ENCODE peak calls at places on chromosomes 5 and 9, in seven cellular contexts. One of them, this sample, is unnamed. For H3K9me3, the result is how much of the 10 kb centered on the place peaks cover.

GRCh38 chr5:82356808-82357671 is 78.9 kb upstream of the RPS23 start:
- DNase-seq in fibroblast of lung: peak
- DNase-seq in PC-3: peak
- DNase-seq in OCI-LY7: no peak
- DNase-seq in mammary epithelial cell: peak
- DNase-seq in cardiac muscle cell: no peak
- DNase-seq in GM23248: peak
- DNase-seq in this sample: peak

GRCh38 chr9:88892729-88893128 is 98.5 kb upstream of the S1PR3 start:
- DNase-seq in mammary epithelial cell: no peak
- DNase-seq in fibroblast of lung: no peak
- DNase-seq in OCI-LY7: no peak
- DNase-seq in PC-3: no peak
- DNase-seq in cardiac muscle cell: no peak
- DNase-seq in GM23248: no peak
- DNase-seq in this sample: no peak

GRCh38 chr9:136136526-136136925 is 17.9 kb upstream of the TMEM250 start:
- DNase-seq in cardiac muscle cell: no peak
- DNase-seq in fibroblast of lung: no peak
- DNase-seq in GM23248: no peak
- DNase-seq in mammary epithelial cell: no peak
- DNase-seq in PC-3: no peak
- DNase-seq in OCI-LY7: no peak
- DNase-seq in this sample: no peak

GRCh38 chr9:131905144-131905543 is 165.3 kb upstream of the RAPGEF1 start:
- DNase-seq in OCI-LY7: no peak
- DNase-seq in PC-3: no peak
- DNase-seq in GM23248: no peak
- DNase-seq in cardiac muscle cell: no peak
- DNase-seq in mammary epithelial cell: no peak
- DNase-seq in fibroblast of lung: no peak
- DNase-seq in this sample: no peak

GRCh38 chr9:128382261-128382660 is 11.1 kb downstream of the URM1 start:
- DNase-seq in mammary epithelial cell: no peak
- DNase-seq in cardiac muscle cell: no peak
- DNase-seq in fibroblast of lung: peak
- DNase-seq in OCI-LY7: no peak
- DNase-seq in PC-3: no peak
- DNase-seq in GM23248: no peak
- DNase-seq in this sample: no peak

GRCh38 chr5:88063813-88064212 is 204.8 kb downstream of the TMEM161B start:
- DNase-seq in fibroblast of lung: no peak
- DNase-seq in cardiac muscle cell: no peak
- DNase-seq in PC-3: no peak
- DNase-seq in mammary epithelial cell: no peak
- DNase-seq in GM23248: no peak
- DNase-seq in OCI-LY7: no peak
- DNase-seq in this sample: no peak

GRCh38 chr5:173595826-173596225 is 20.6 kb downstream of the BOD1 start:
- DNase-seq in mammary epithelial cell: no peak
- DNase-seq in OCI-LY7: no peak
- DNase-seq in GM23248: no peak
- DNase-seq in fibroblast of lung: no peak
- DNase-seq in cardiac muscle cell: no peak
- DNase-seq in PC-3: no peak
- DNase-seq in this sample: no peak

GRCh38 chr5:159403906-159404641 is 73.8 kb upstream of the IL12B start:
- DNase-seq in OCI-LY7: no peak
- DNase-seq in cardiac muscle cell: no peak
- DNase-seq in PC-3: no peak
- DNase-seq in GM23248: no peak
- DNase-seq in fibroblast of lung: no peak
- DNase-seq in mammary epithelial cell: no peak
- DNase-seq in this sample: no peak

GRCh38 chr9:86099695-86100364 is 472 bp upstream of the GOLM1 start:
- DNase-seq in fibroblast of lung: peak
- DNase-seq in PC-3: peak
- DNase-seq in OCI-LY7: no peak
- DNase-seq in GM23248: peak
- DNase-seq in mammary epithelial cell: peak
- DNase-seq in cardiac muscle cell: peak
- DNase-seq in this sample: no peak

GRCh38 chr9:11235061-11235460 is 622.3 kb upstream of the PTPRD start:
- DNase-seq in OCI-LY7: no peak
- DNase-seq in PC-3: no peak
- DNase-seq in fibroblast of lung: no peak
- DNase-seq in cardiac muscle cell: no peak
- DNase-seq in GM23248: no peak
- DNase-seq in mammary epithelial cell: no peak
- DNase-seq in this sample: no peak
- H3K9me3 ChIP-seq in OCI-LY7: under half
- H3K9me3 ChIP-seq in PC-3: under half
- H3K9me3 ChIP-seq in fibroblast of lung: under half
- H3K9me3 ChIP-seq in cardiac muscle cell: under half
- H3K9me3 ChIP-seq in GM23248: under half
- H3K9me3 ChIP-seq in mammary epithelial cell: under half
- H3K9me3 ChIP-seq in this sample: under half

DNA sequence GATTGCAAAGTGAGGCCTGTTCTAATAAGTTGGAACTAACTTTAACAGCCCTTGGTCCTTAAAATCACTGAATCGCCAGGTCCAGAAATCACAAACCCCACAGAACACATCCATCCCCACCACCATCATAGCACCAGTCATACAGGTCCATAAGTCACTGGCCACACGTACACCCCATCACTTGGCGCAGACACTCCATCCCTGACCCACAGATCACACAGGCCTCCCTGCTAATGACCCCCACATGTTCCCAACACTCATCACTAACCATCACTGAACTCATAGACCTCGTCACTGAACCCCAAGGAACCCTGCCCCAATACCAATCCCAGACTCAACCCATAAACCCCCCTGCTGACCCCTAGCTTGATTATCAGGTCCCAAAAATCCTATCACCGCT is 41.2 kb upstream of the ZNF300 start:
- DNase-seq in PC-3: no peak
- DNase-seq in mammary epithelial cell: no peak
- DNase-seq in OCI-LY7: no peak
- DNase-seq in fibroblast of lung: peak
- DNase-seq in GM23248: no peak
- DNase-seq in cardiac muscle cell: no peak
- DNase-seq in this sample: no peak
- H3K9me3 ChIP-seq in PC-3: half or more
- H3K9me3 ChIP-seq in mammary epithelial cell: under half
- H3K9me3 ChIP-seq in OCI-LY7: under half
- H3K9me3 ChIP-seq in fibroblast of lung: under half
- H3K9me3 ChIP-seq in GM23248: under half
- H3K9me3 ChIP-seq in cardiac muscle cell: under half
- H3K9me3 ChIP-seq in this sample: under half

GRCh38 chr5:77638763-77639451 is 394 bp upstream of the OTP start:
- DNase-seq in fibroblast of lung: no peak
- DNase-seq in cardiac muscle cell: peak
- DNase-seq in PC-3: no peak
- DNase-seq in OCI-LY7: no peak
- DNase-seq in GM23248: peak
- DNase-seq in mammary epithelial cell: no peak
- DNase-seq in this sample: no peak

GRCh38 chr5:77640577-77641396 is 2.3 kb upstream of the OTP start:
- DNase-seq in GM23248: no peak
- DNase-seq in mammary epithelial cell: no peak
- DNase-seq in fibroblast of lung: no peak
- DNase-seq in PC-3: no peak
- DNase-seq in cardiac muscle cell: no peak
- DNase-seq in OCI-LY7: no peak
- DNase-seq in this sample: no peak

GRCh38 chr5:77638204-77638762 is at the start of gene OTP:
- DNase-seq in OCI-LY7: no peak
- DNase-seq in cardiac muscle cell: no peak
- DNase-seq in PC-3: no peak
- DNase-seq in GM23248: no peak
- DNase-seq in mammary epithelial cell: no peak
- DNase-seq in fibroblast of lung: no peak
- DNase-seq in this sample: no peak

GRCh38 chr5:77641397-77641943 is 3.0 kb upstream of the OTP start:
- DNase-seq in mammary epithelial cell: no peak
- DNase-seq in OCI-LY7: no peak
- DNase-seq in cardiac muscle cell: no peak
- DNase-seq in GM23248: no peak
- DNase-seq in PC-3: no peak
- DNase-seq in fibroblast of lung: no peak
- DNase-seq in this sample: no peak

GRCh38 chr5:77639624-77640023 is 1.1 kb upstream of the OTP start:
- DNase-seq in cardiac muscle cell: no peak
- DNase-seq in fibroblast of lung: no peak
- DNase-seq in OCI-LY7: no peak
- DNase-seq in GM23248: no peak
- DNase-seq in mammary epithelial cell: no peak
- DNase-seq in PC-3: no peak
- DNase-seq in this sample: no peak
- H3K9me3 ChIP-seq in cardiac muscle cell: under half
- H3K9me3 ChIP-seq in fibroblast of lung: under half
- H3K9me3 ChIP-seq in OCI-LY7: under half
- H3K9me3 ChIP-seq in GM23248: under half
- H3K9me3 ChIP-seq in mammary epithelial cell: under half
- H3K9me3 ChIP-seq in PC-3: under half
- H3K9me3 ChIP-seq in this sample: under half

DNA sequence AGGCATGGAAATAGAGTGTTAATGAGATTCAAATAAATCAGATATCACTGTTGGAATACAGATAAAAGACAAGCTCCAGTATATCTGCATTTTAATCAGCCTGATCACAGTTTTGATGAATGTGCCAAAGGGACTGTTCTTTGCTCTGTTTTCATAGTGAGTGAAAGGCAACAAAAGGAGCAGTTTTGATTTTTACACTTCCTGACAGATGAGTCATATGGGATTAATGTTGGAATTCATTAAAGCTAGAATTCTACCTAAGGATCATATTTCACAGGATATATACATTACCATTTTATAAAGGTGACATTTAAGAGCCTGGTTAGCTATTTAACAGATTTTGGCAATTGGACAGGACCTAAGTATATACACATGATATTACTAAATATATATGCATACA is 743.3 kb upstream of the PTPRD start:
- DNase-seq in PC-3: peak
- DNase-seq in mammary epithelial cell: no peak
- DNase-seq in fibroblast of lung: no peak
- DNase-seq in OCI-LY7: no peak
- DNase-seq in cardiac muscle cell: no peak
- DNase-seq in GM23248: no peak
- DNase-seq in this sample: no peak
- H3K9me3 ChIP-seq in PC-3: under half
- H3K9me3 ChIP-seq in mammary epithelial cell: under half
- H3K9me3 ChIP-seq in fibroblast of lung: under half
- H3K9me3 ChIP-seq in OCI-LY7: under half
- H3K9me3 ChIP-seq in cardiac muscle cell: under half
- H3K9me3 ChIP-seq in GM23248: under half
- H3K9me3 ChIP-seq in this sample: under half

DNA sequence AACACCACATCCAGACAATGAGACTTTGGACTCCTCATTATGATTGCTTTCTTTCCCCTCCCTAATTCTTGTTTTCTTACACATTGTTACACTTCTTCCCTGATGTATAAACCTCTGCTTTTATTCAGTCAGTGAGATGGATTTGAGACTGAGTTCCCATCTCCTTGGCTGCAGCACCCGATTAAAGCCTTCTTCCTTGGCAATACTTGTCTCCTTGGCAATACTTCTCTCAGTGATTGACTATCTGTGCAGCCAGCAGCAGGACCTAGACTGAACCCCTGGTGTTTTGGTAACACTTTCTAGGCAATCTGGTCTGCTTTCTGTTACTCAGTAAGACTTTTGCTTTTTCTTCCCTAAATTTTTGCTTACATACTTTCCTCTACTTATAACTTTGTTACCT is 492.8 kb upstream of the SMC2 start:
- DNase-seq in mammary epithelial cell: no peak
- DNase-seq in cardiac muscle cell: no peak
- DNase-seq in OCI-LY7: no peak
- DNase-seq in GM23248: no peak
- DNase-seq in fibroblast of lung: no peak
- DNase-seq in PC-3: no peak
- DNase-seq in this sample: no peak
- H3K9me3 ChIP-seq in mammary epithelial cell: under half
- H3K9me3 ChIP-seq in cardiac muscle cell: under half
- H3K9me3 ChIP-seq in OCI-LY7: under half
- H3K9me3 ChIP-seq in GM23248: under half
- H3K9me3 ChIP-seq in fibroblast of lung: under half
- H3K9me3 ChIP-seq in PC-3: under half
- H3K9me3 ChIP-seq in this sample: under half

GRCh38 chr9:71890042-71890680 is 20.8 kb downstream of the ABHD17B start:
- DNase-seq in GM23248: no peak
- DNase-seq in fibroblast of lung: no peak
- DNase-seq in mammary epithelial cell: no peak
- DNase-seq in OCI-LY7: no peak
- DNase-seq in cardiac muscle cell: no peak
- DNase-seq in PC-3: no peak
- DNase-seq in this sample: no peak

GRCh38 chr9:71896762-71897161 is 14.2 kb downstream of the ABHD17B start:
- DNase-seq in PC-3: no peak
- DNase-seq in fibroblast of lung: no peak
- DNase-seq in cardiac muscle cell: no peak
- DNase-seq in GM23248: no peak
- DNase-seq in OCI-LY7: peak
- DNase-seq in mammary epithelial cell: no peak
- DNase-seq in this sample: no peak

GRCh38 chr9:71895955-71896354 is 15.0 kb downstream of the ABHD17B start:
- DNase-seq in OCI-LY7: no peak
- DNase-seq in PC-3: no peak
- DNase-seq in GM23248: peak
- DNase-seq in cardiac muscle cell: no peak
- DNase-seq in mammary epithelial cell: no peak
- DNase-seq in fibroblast of lung: no peak
- DNase-seq in this sample: no peak

GRCh38 chr9:71895122-71895521 is 15.9 kb downstream of the ABHD17B start:
- DNase-seq in OCI-LY7: peak
- DNase-seq in PC-3: no peak
- DNase-seq in fibroblast of lung: peak
- DNase-seq in cardiac muscle cell: no peak
- DNase-seq in mammary epithelial cell: peak
- DNase-seq in GM23248: peak
- DNase-seq in this sample: no peak

GRCh38 chr9:71891557-71892189 is 19.3 kb downstream of the ABHD17B start:
- DNase-seq in cardiac muscle cell: no peak
- DNase-seq in mammary epithelial cell: no peak
- DNase-seq in GM23248: no peak
- DNase-seq in PC-3: no peak
- DNase-seq in fibroblast of lung: no peak
- DNase-seq in OCI-LY7: peak
- DNase-seq in this sample: no peak
- H3K9me3 ChIP-seq in cardiac muscle cell: under half
- H3K9me3 ChIP-seq in mammary epithelial cell: under half
- H3K9me3 ChIP-seq in GM23248: under half
- H3K9me3 ChIP-seq in PC-3: under half
- H3K9me3 ChIP-seq in fibroblast of lung: under half
- H3K9me3 ChIP-seq in OCI-LY7: under half
- H3K9me3 ChIP-seq in this sample: under half